ENCODE peak calls at places on chromosomes 6 and 20, in five cellular contexts. O, H, S, J and P are unnamed samples.

GRCh38 chr6:56595490-56596122 is 47.1 kb downstream of the DST start:
- DNase-seq in S (peak; percentile 72), H (peak; percentile 37), J (peak; percentile 10), O (peak; percentile 77), P (peak; percentile 74)

GRCh38 chr6:88813045-88813444 is 150.4 kb downstream of the RNGTT start:
- DNase-seq in J (no peak), S (no peak), H (no peak), O (no peak), P (no peak)

GRCh38 chr6:81934936-81935335 is 182.5 kb upstream of the TENT5A start:
- DNase-seq in J (no peak), H (no peak), O (no peak), S (no peak), P (no peak)

GRCh38 chr6:146781836-146782235 is 183.1 kb downstream of the ADGB start:
- DNase-seq in J (no peak), S (no peak), H (no peak), O (peak; percentile 4), P (no peak)

GRCh38 chr6:135753196-135753595 is 98.3 kb upstream of the PDE7B start:
- DNase-seq in O (no peak), H (peak; percentile 1), J (no peak), S (no peak), P (no peak)

GRCh38 chr6:39203398-39203797 is 25.9 kb downstream of the KCNK5 start:
- DNase-seq in O (no peak), H (peak; percentile 15), S (no peak), J (no peak), P (no peak)

GRCh38 chr6:7919871-7920270 is 9.3 kb upstream of the TXNDC5 start:
- DNase-seq in H (peak; percentile 89), J (no peak), O (peak; percentile 73), S (no peak), P (no peak)

GRCh38 chr6:4180653-4181255 is 45.4 kb upstream of the ECI2 start:
- DNase-seq in J (peak; percentile 30), S (no peak), O (peak; percentile 46), H (peak; percentile 33), P (peak; percentile 12)

GRCh38 chr6:106360410-106360988 is at the start of gene CRYBG1:
- DNase-seq in J (peak; percentile 92), S (peak; percentile 73), O (peak; percentile 44), H (peak; percentile 90), P (peak; percentile 78)

GRCh38 chr20:41172296-41173140 is 35.2 kb downstream of the PLCG1 start:
- DNase-seq in H (no peak), O (no peak), J (no peak), S (no peak), P (no peak)

GRCh38 chr6:170292111-170292777 is 1.4 kb upstream of the DLL1 start:
- DNase-seq in S (no peak), O (peak; percentile 35), J (peak; percentile 47), H (no peak), P (peak; percentile 53)

GRCh38 chr20:1867495-1868260 is 27.5 kb upstream of the SIRPA start:
- DNase-seq in O (no peak), J (no peak), S (no peak), H (no peak), P (no peak)

GRCh38 chr6:138161434-138162103 is at the start of gene ARFGEF3:
- DNase-seq in S (peak; percentile 78), H (peak; percentile 62), O (peak; percentile 73), J (peak; percentile 48), P (peak; percentile 85)

GRCh38 chr6:1724616-1725015 is 114.9 kb downstream of the FOXC1 start:
- DNase-seq in H (peak; percentile 93), O (no peak), J (no peak), S (no peak), P (no peak)

GRCh38 chr6:13238017-13238416 is 90.3 kb downstream of the TBC1D7 start:
- DNase-seq in H (no peak), S (no peak), J (no peak), O (no peak), P (no peak)

GRCh38 chr20:63309261-63310071 is 16.5 kb downstream of the COL20A1 start:
- DNase-seq in O (peak; percentile 63), S (no peak), H (peak; percentile 35), J (peak; percentile 95), P (peak; percentile 84)

GRCh38 chr6:29723666-29724588 is 693 bp downstream of the HLA-F start:
- DNase-seq in H (no peak), S (peak; percentile 27), O (peak; percentile 47), J (peak; percentile 27), P (peak; percentile 68)

GRCh38 chr6:167996424-167997199 is 859 bp upstream of the KIF25 start:
- DNase-seq in J (peak; percentile 74), S (no peak), O (no peak), H (no peak), P (peak; percentile 34)

GRCh38 chr6:163806761-163807499 is 392.4 kb downstream of the QKI start:
- DNase-seq in J (no peak), S (no peak), O (peak; percentile 5), H (no peak), P (no peak)

GRCh38 chr6:77055711-77056110 is 407.6 kb downstream of the HTR1B start:
- DNase-seq in O (no peak), H (no peak), J (no peak), S (no peak), P (no peak)

GRCh38 chr20:33992145-33992922 is 1.4 kb upstream of the RALY start:
- DNase-seq in H (no peak), J (no peak), O (peak; percentile 64), S (no peak), P (no peak)

GRCh38 chr6:108690326-108691000 is 129.7 kb downstream of the FOXO3 start:
- DNase-seq in S (no peak), J (no peak), H (peak; percentile 37), O (peak; percentile 56), P (no peak)

GRCh38 chr6:142485256-142485655 is 183.4 kb downstream of the ADGRG6 start:
- DNase-seq in J (no peak), S (no peak), H (no peak), O (peak; percentile 40), P (no peak)

GRCh38 chr6:71332012-71332411 is 43.4 kb downstream of the OGFRL1 start:
- DNase-seq in S (no peak), J (no peak), O (peak; percentile 24), H (no peak), P (no peak)

GRCh38 chr6:90284236-90284744 is 12.4 kb downstream of the BACH2 start:
- DNase-seq in O (peak; percentile 95), S (peak; percentile 57), J (no peak), H (peak; percentile 90), P (peak; percentile 56)

GRCh38 chr6:6699741-6700367 is 111.3 kb downstream of the LY86 start:
- DNase-seq in H (peak; percentile 86), O (peak; percentile 99), S (no peak), J (peak; percentile 28), P (peak; percentile 28)

GRCh38 chr6:54992789-54993188 is 146.2 kb downstream of the FAM83B start:
- DNase-seq in H (no peak), J (no peak), O (peak; percentile 14), S (peak; percentile 61), P (peak; percentile 14)

GRCh38 chr6:44869321-44869897 is 458.7 kb upstream of the RUNX2 start:
- DNase-seq in J (no peak), O (no peak), S (no peak), H (no peak), P (no peak)

GRCh38 chr20:47276856-47277541 is 79.5 kb downstream of the ZMYND8 start:
- DNase-seq in H (no peak), S (no peak), O (peak; percentile 85), J (no peak), P (no peak)
- TF ChIP-seq EZH2phosphoT487 in H (no peak), S (no peak), O (peak; percentile 55), J (no peak), P (no peak)

GRCh38 chr20:19977373-19977770 is 39.8 kb upstream of the NAA20 start:
- DNase-seq in O (peak; percentile 66), J (no peak), S (no peak), H (peak; percentile 38), P (no peak)

GRCh38 chr20:19975901-19976300 is 41.3 kb upstream of the NAA20 start:
- DNase-seq in J (no peak), O (peak; percentile 58), S (no peak), H (peak; percentile 45), P (no peak)

GRCh38 chr20:19975436-19975799 is 41.7 kb upstream of the NAA20 start:
- DNase-seq in O (peak; percentile 66), S (no peak), J (no peak), H (peak; percentile 50), P (no peak)

GRCh38 chr20:19978511-19979210 is 38.5 kb upstream of the NAA20 start:
- DNase-seq in H (no peak), O (no peak), J (no peak), S (no peak), P (no peak)

GRCh38 chr20:19976595-19977372 is 40.4 kb upstream of the NAA20 start:
- DNase-seq in O (peak; percentile 91), H (peak; percentile 82), J (no peak), S (no peak), P (peak; percentile 60)
- H3F3A ChIP-seq in O (peaks cover 60% of the 10 kb centered on the region), H (no peaks in the 10 kb centered on the region), J (peaks cover 22% of the 10 kb centered on the region), S (no peaks in the 10 kb centered on the region), P (peaks cover 15% of the 10 kb centered on the region)

DNA sequence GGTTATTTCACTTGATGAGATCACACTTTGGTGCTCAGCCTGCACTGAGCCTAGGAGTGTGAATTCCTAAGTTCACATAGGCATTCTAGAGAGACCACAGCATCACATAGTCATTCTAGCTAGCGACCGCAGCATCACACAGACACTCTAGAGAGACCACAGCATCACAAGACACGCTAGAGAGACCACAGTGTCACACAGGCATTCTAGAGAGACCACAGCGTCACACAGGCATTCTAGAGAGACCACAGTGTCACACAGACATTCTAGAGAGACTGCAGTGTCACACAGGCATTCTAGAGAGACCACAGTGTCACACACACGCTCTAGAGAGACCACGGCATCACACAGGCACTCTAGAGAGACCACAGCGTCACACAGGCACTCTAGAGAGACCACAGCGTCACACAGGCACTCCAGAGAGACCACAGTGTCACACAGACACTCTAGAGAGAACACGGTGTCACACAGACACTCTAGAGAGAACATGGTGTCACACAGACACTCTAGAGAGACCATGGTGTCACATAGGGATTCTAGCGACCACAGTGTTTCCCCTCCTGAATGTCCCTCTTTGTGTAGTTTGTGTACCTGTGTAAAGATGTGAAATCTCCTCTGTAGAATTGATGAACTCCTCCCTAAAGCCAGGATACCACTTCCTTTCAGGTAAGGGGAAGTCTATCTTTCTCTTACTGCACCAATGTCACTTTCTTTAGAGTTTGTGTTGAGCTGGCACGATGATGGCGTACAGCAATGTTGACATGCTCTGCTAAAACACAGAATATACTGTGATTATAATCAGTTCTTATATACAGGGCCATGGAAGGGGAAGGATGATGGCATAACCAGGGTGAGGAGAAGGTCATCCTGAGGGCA is 169.4 kb downstream of the ZDHHC14 start:
- DNase-seq in O (no peak), S (no peak), H (no peak), J (no peak), P (no peak)
- H3K27ac ChIP-seq in O (no peak overlapping the region), S (no peak overlapping the region), H (no peak overlapping the region), J (no peak overlapping the region), P (no peak overlapping the region)

DNA sequence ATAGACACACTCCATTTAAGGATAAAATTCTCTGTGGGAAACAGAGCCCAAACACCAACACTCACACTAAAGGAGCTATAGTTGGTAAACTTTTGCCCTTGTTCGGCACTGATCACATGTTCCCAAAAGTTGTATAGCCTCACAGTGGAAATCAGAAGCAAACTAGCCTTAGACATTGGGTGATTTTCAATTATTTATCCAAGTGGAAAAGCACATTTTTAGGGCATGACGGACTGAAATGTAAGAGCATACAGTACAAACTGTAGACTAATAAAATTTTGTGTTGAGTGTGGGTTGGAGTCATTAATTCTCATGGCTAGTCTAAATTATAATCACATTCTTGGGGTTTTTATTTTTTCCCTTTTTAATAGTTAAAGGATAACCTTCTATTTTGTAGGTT is 202.4 kb downstream of the MOXD1 start:
- DNase-seq in O (peak; percentile 67), H (peak; percentile 51), S (no peak), J (no peak), P (no peak)
- TF ChIP-seq EZH2phosphoT487 in O (no peak), H (no peak), S (no peak), J (no peak), P (no peak)